ENCODE peak calls at places on chromosomes 5 and 9, in five cellular contexts. G is psoas muscle; B is naive thymus-derived CD4-positive, alpha-beta T cell; C is cardiac muscle cell; V is adrenal gland. W is an unnamed sample. For H3K4me1, the result is how much of the 10 kb centered on the place peaks cover.

GRCh38 chr5:96214442-96215197 is 218.4 kb downstream of the PCSK1 start:
- DNase-seq in B (no peak), G (no peak), C (no peak), V (no peak), W (no peak)

GRCh38 chr5:9233712-9234111 is 312.2 kb downstream of the SEMA5A start:
- DNase-seq in B (no peak), C (peak), V (no peak), G (no peak), W (no peak)

GRCh38 chr5:56534102-56534501 is 281.2 kb upstream of the MAP3K1 start:
- DNase-seq in B (no peak), G (no peak), V (no peak), C (no peak), W (no peak)

GRCh38 chr5:68554566-68555279 is 339.2 kb downstream of the PIK3R1 start:
- DNase-seq in G (peak), B (no peak), V (peak), C (peak), W (no peak)

GRCh38 chr5:67178085-67178484 is 18.5 kb downstream of the CD180 start:
- DNase-seq in C (no peak), G (no peak), V (no peak), B (no peak), W (no peak)

GRCh38 chr5:11310158-11310557 is 549.1 kb upstream of the DAP start:
- DNase-seq in B (no peak), G (no peak), C (no peak), V (no peak), W (no peak)

GRCh38 chr5:102511666-102512065 is 12.9 kb upstream of the SLCO6A1 start:
- DNase-seq in V (no peak), C (peak), G (no peak), B (no peak), W (no peak)

GRCh38 chr9:136847827-136848392 is 1.3 kb upstream of the PHPT1 start:
- DNase-seq in V (peak), C (peak), B (peak), G (peak), W (peak)

GRCh38 chr9:96388144-96388543 is 4.6 kb upstream of the SLC35D2 start:
- DNase-seq in V (no peak), C (no peak), G (no peak), B (no peak), W (no peak)

DNA sequence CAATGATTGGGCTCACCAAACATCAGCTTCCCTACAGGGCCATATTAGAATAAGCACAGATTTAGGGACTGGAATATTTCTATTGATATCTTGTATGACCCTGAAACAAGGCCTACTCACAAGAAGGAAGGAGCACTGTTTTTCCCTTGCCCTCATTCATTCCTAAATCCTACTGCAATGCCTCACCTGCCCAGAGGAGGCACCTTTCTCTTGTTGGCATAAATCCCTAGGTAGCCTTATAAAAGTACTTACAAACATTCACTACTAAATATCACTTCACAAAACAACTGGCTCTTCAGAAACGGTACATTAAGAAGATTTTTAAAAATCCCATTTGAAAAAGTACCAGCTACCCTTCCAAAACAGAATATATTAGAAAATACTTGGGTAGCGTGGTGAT is 449.4 kb downstream of the CDH18 start:
- DNase-seq in B (no peak), G (no peak), V (no peak), C (no peak), W (no peak)
- H3K4me1 ChIP-seq in B (under half), G (under half), V (under half), C (under half), W (under half)

GRCh38 chr5:124652892-124653441 is 93.5 kb downstream of the ZNF608 start:
- DNase-seq in C (no peak), V (no peak), G (no peak), B (no peak), W (no peak)

GRCh38 chr5:124651663-124652513 is 94.6 kb downstream of the ZNF608 start:
- DNase-seq in G (peak), B (no peak), V (peak), C (peak), W (peak)

GRCh38 chr5:124652514-124652819 is 94.0 kb downstream of the ZNF608 start:
- DNase-seq in V (no peak), G (no peak), C (no peak), B (no peak), W (no peak)

GRCh38 chr5:124649548-124650501 is 96.6 kb downstream of the ZNF608 start:
- DNase-seq in C (peak), B (peak), V (peak), G (peak), W (no peak)

DNA sequence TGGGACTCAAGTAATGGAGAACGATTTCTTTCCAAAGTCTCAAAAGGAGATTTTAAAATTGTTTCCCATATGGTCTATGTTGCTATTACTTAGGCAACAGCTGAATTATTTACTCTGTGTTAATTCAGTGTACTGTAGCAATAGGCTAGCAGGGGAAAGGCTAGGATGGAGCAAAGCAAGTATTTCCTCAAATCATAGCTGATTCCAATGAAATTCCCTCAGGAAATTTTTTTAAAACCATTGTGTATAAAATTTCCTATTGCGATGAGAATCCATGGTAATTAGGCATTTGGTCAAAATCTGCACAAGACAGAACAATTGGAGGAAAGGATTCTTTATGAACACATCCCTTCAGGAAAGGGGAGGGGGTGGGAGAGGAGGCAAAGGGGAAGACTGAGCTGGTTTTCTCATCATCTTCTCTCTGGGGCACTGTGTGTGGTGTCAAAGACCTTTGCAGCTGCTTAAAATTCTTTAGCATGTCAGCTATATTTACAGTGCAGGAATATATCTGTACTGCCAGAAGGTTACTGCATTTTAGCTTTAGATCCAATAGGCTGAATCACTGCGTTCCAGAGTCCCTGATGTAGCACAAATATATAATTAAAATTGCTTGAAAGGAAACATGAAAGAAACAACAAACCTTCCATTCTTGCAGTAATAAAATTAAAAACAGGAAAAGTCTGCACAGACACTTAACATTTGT is 95.3 kb downstream of the ZNF608 start:
- DNase-seq in B (no peak), G (no peak), C (peak), V (no peak), W (no peak)
- H3K4me1 ChIP-seq in B (under half), G (under half), C (half or more), V (under half), W (under half)

GRCh38 chr5:119301210-119301609 is 54.6 kb upstream of the TNFAIP8 start:
- DNase-seq in B (no peak), C (no peak), G (no peak), V (no peak), W (no peak)
- H3K4me1 ChIP-seq in B (half or more), C (under half), G (under half), V (under half), W (under half)

GRCh38 chr5:40683351-40683750 is 3.6 kb downstream of the PTGER4 start:
- DNase-seq in G (no peak), V (no peak), B (no peak), C (no peak), W (no peak)
- H3K4me1 ChIP-seq in G (under half), V (under half), B (under half), C (under half), W (under half)

GRCh38 chr5:135053278-135053677 is 19.2 kb upstream of the PITX1 start:
- DNase-seq in C (no peak), V (no peak), B (no peak), G (peak), W (no peak)

GRCh38 chr5:135051872-135052271 is 17.8 kb upstream of the PITX1 start:
- DNase-seq in B (no peak), V (no peak), C (no peak), G (no peak), W (no peak)

GRCh38 chr5:135052511-135053145 is 18.6 kb upstream of the PITX1 start:
- DNase-seq in C (no peak), V (no peak), G (peak), B (no peak), W (no peak)

GRCh38 chr5:135050244-135050767 is 16.3 kb upstream of the PITX1 start:
- DNase-seq in V (no peak), C (no peak), G (peak), B (no peak), W (no peak)

DNA sequence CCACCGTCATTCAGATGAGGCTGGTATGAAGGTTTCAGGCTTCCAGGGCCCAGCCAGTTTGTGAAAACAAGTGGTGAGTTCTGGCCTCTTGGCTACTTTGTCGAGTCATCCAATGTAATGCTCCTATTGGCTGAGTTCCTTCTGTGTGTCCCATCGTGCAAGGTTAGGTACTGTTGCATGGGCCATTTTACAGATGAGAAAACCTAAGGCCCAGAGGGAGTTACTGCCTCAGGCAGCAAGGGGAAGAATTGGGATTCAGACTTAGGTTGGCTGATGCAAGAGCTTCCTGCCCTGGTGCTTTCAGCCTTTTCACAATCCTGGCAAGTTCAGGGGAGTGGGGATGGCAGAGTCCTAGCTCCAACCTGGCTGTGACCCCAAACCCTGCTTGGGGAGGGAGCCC is 17.4 kb upstream of the PITX1 start:
- DNase-seq in C (no peak), B (no peak), V (no peak), G (peak), W (no peak)
- H3K4me1 ChIP-seq in C (under half), B (under half), V (under half), G (under half), W (under half)

GRCh38 chr5:110323832-110324231 is 402.6 kb downstream of the TMEM232 start:
- DNase-seq in V (no peak), G (no peak), C (no peak), B (no peak), W (no peak)
- H3K4me1 ChIP-seq in V (under half), G (under half), C (under half), B (under half), W (under half)

DNA sequence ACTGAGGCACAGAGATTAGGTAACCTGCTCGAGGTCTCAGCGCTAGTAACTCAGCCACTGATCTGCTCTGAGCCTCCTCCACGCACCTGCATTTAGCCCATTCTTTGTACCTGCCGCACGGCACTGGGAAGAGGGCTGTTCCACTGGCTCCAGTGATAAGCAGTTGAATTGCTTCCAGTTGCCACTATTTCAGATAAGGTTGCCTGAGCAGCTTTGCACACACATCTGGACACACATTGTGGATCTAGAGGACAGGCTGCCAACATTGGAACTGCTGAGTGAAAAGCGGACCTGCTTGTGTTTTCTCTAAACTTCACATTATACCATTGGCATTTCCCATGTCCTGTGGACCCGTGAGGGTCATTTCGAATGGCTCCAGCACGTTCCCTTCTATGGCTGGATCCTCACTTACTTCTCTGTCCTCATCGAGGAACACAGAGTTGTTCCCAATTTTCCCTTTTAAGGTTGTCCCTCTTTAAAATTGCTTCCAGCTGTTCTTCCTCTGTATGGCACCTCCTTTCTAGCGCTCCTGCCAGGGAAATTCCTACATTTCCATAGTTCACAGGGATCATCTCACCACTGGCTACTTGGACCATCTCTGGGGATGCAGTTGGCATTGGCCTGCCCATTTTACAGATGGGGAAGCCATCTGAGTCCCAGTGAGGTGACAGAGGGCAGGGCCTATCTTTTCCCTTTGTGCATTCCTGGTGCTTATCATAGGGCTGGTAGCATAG is 45.9 kb upstream of the RPL26L1 start:
- DNase-seq in C (peak), B (no peak), G (no peak), V (no peak), W (no peak)
- H3K4me1 ChIP-seq in C (under half), B (under half), G (under half), V (under half), W (under half)

GRCh38 chr5:30103056-30104020 is 1090.1 kb upstream of the CDH6 start:
- DNase-seq in G (no peak), B (no peak), C (peak), V (no peak), W (no peak)
- H3K4me1 ChIP-seq in G (under half), B (under half), C (under half), V (under half), W (under half)